ENCODE peak calls at places on chromosomes 2 and 18, in five cellular contexts. R is LoVo, N is fibroblast of mammary gland, U is AG09319, A is WERI-Rb-1. P is an unnamed sample.

GRCh38 chr2:171712051-171712450 is 24.8 kb downstream of the DYNC1I2 start:
- DNase-seq in U (peak; percentile 42), R (peak; percentile 36), N (peak; percentile 90), A (no peak), P (peak; percentile 90)

GRCh38 chr18:34299828-34300227 is 75.1 kb upstream of the NOL4 start:
- DNase-seq in R (no peak), U (no peak), A (no peak), N (no peak), P (no peak)

GRCh38 chr2:167438206-167438605 is 549.9 kb downstream of the XIRP2 start:
- DNase-seq in A (no peak), U (no peak), N (peak; percentile 76), R (peak; percentile 6), P (peak; percentile 67)

GRCh38 chr2:233081232-233081730 is 21.1 kb downstream of the INPP5D start:
- DNase-seq in R (no peak), N (no peak), U (no peak), A (no peak), P (no peak)

GRCh38 chr18:31596081-31596872 is 4.6 kb downstream of the TTR start:
- DNase-seq in A (no peak), U (no peak), N (peak; percentile 11), R (peak; percentile 8), P (no peak)

GRCh38 chr2:183740241-183740640 is 616.0 kb downstream of the NUP35 start:
- DNase-seq in N (no peak), R (no peak), U (no peak), A (no peak), P (no peak)

GRCh38 chr2:149661844-149662243 is 74.3 kb upstream of the MMADHC start:
- DNase-seq in N (peak; percentile 61), A (no peak), U (peak; percentile 11), R (peak; percentile 61), P (peak; percentile 58)

GRCh38 chr18:13613591-13614317 is 112.6 kb downstream of the FAM210A start:
- DNase-seq in N (no peak), A (no peak), R (no peak), U (no peak), P (no peak)

GRCh38 chr2:165610591-165611029 is 141.1 kb downstream of the CSRNP3 start:
- DNase-seq in A (no peak), N (no peak), U (no peak), R (no peak), P (no peak)

GRCh38 chr2:27020337-27020948 is 12.3 kb upstream of the TMEM214 start:
- DNase-seq in U (no peak), R (peak; percentile 41), N (peak; percentile 56), A (no peak), P (no peak)

GRCh38 chr2:68772109-68772508 is 37.5 kb downstream of the ARHGAP25 start:
- DNase-seq in R (no peak), N (no peak), U (no peak), A (no peak), P (no peak)

GRCh38 chr2:196677404-196677803 is 37.9 kb downstream of the CCDC150 start:
- DNase-seq in R (no peak), U (no peak), A (no peak), N (peak; percentile 78), P (peak; percentile 62)

GRCh38 chr2:225091336-225091735 is 49.1 kb upstream of the DOCK10 start:
- DNase-seq in R (peak; percentile 12), A (no peak), N (peak; percentile 99), U (no peak), P (peak; percentile 99)

GRCh38 chr2:221485500-221485870 is 86.6 kb downstream of the EPHA4 start:
- DNase-seq in R (no peak), U (peak; percentile 68), N (peak; percentile 66), A (no peak), P (no peak)

GRCh38 chr18:6714027-6714426 is 15.5 kb upstream of the ARHGAP28 start:
- DNase-seq in R (no peak), A (no peak), N (no peak), U (no peak), P (no peak)

GRCh38 chr2:109435866-109436634 is 177.7 kb downstream of the SEPTIN10 start:
- DNase-seq in R (no peak), N (peak; percentile 55), A (no peak), U (no peak), P (no peak)

GRCh38 chr18:77597726-77598125 is 348.1 kb downstream of the GALR1 start:
- DNase-seq in A (no peak), U (no peak), R (no peak), N (peak; percentile 41), P (no peak)

GRCh38 chr2:62293490-62294212 is 97.7 kb downstream of the B3GNT2 start:
- DNase-seq in N (peak; percentile 23), A (no peak), R (peak; percentile 79), U (no peak), P (no peak)

GRCh38 chr2:143918465-143918989 is 601.4 kb downstream of the ZEB2 start:
- DNase-seq in N (no peak), R (no peak), A (no peak), U (no peak), P (no peak)

GRCh38 chr2:217593732-217594131 is 409.1 kb downstream of the TNS1 start:
- DNase-seq in U (no peak), A (no peak), N (no peak), R (no peak), P (no peak)

GRCh38 chr2:142140434-142140845 is 9.6 kb upstream of the LRP1B start:
- DNase-seq in R (peak; percentile 36), A (no peak), U (no peak), N (peak; percentile 25), P (peak; percentile 69)

GRCh38 chr18:59052965-59053960 is 86.4 kb upstream of the SEC11C start:
- DNase-seq in A (no peak), R (no peak), N (no peak), U (peak; percentile 84), P (no peak)

GRCh38 chr2:223980397-223980735 is 23.1 kb downstream of the MRPL44 start:
- DNase-seq in U (no peak), A (no peak), R (no peak), N (no peak), P (no peak)

GRCh38 chr2:229519655-229520054 is 194.7 kb downstream of the DNER start:
- DNase-seq in A (no peak), U (no peak), N (no peak), R (no peak), P (peak; percentile 7)

GRCh38 chr2:129191530-129191929 is 787.9 kb upstream of the RAB6C start:
- DNase-seq in N (no peak), R (peak; percentile 82), A (no peak), U (no peak), P (no peak)

GRCh38 chr2:115413796-115414195 is 971.4 kb downstream of the DPP10 start:
- DNase-seq in N (no peak), U (no peak), R (no peak), A (no peak), P (no peak)

GRCh38 chr2:12050381-12050780 is 303.9 kb downstream of the LPIN1 start:
- DNase-seq in N (peak; percentile 78), R (no peak), A (no peak), U (peak; percentile 74), P (peak; percentile 90)

GRCh38 chr2:85601771-85602475 is 575 bp downstream of the TMEM150A start:
- DNase-seq in N (no peak), A (peak; percentile 35), R (no peak), U (no peak), P (peak; percentile 68)

GRCh38 chr2:15668611-15669305 is 77.1 kb downstream of the DDX1 start:
- DNase-seq in R (no peak), A (peak; percentile 88), U (no peak), N (peak; percentile 2), P (no peak)

GRCh38 chr18:27860011-27860410 is 316.9 kb downstream of the CDH2 start:
- DNase-seq in U (no peak), A (peak; percentile 41), R (no peak), N (no peak), P (peak; percentile 20)

GRCh38 chr2:69017080-69017479 is 4.1 kb downstream of the ANTXR1 start:
- DNase-seq in A (no peak), R (no peak), N (peak; percentile 68), U (peak; percentile 42), P (peak; percentile 22)

GRCh38 chr2:176668879-176669395 is 399.7 kb downstream of the MTX2 start:
- DNase-seq in A (no peak), U (no peak), R (no peak), N (no peak), P (no peak)

GRCh38 chr2:43149482-43150107 is 76.8 kb downstream of the ZFP36L2 start:
- DNase-seq in A (no peak), N (no peak), R (no peak), U (no peak), P (no peak)

GRCh38 chr2:184272040-184272439 is 326.3 kb upstream of the ZNF804A start:
- DNase-seq in R (no peak), A (no peak), N (no peak), U (no peak), P (no peak)

GRCh38 chr18:36714476-36714875 is 114.3 kb downstream of the TPGS2 start:
- DNase-seq in N (no peak), A (no peak), U (no peak), R (no peak), P (peak; percentile 21)

GRCh38 chr2:37698931-37699481 is 27.6 kb upstream of the CDC42EP3 start:
- DNase-seq in U (no peak), N (peak; percentile 33), A (no peak), R (no peak), P (peak; percentile 77)

GRCh38 chr2:223930002-223930976 is 14.8 kb downstream of the WDFY1 start:
- DNase-seq in U (no peak), R (no peak), N (peak; percentile 20), A (no peak), P (no peak)

GRCh38 chr18:21191596-21192307 is 50.3 kb upstream of the GREB1L start:
- DNase-seq in N (peak; percentile 73), R (no peak), A (peak; percentile 60), U (peak; percentile 28), P (peak; percentile 72)

P was measured in ELR.